ENCODE peak calls at places on chromosomes 13 and 19, in six cellular contexts. One of them, this sample, is unnamed.

GRCh38 chr19:35063940-35064818 is 22.7 kb downstream of the HPN start:
- DNase-seq in OCI-LY7: no peak
- DNase-seq in PC-3: peak; percentile 75
- DNase-seq in GM23248: peak; percentile 88
- DNase-seq in astrocyte: peak; percentile 67
- DNase-seq in K562: no peak
- DNase-seq in this sample: no peak

GRCh38 chr13:36101157-36101556 is 30.0 kb downstream of the DCLK1 start:
- DNase-seq in OCI-LY7: no peak
- DNase-seq in K562: no peak
- DNase-seq in PC-3: no peak
- DNase-seq in astrocyte: no peak
- DNase-seq in GM23248: no peak
- DNase-seq in this sample: no peak

GRCh38 chr19:42284066-42284501 is 15.0 kb downstream of the CIC start:
- DNase-seq in GM23248: peak; percentile 90
- DNase-seq in OCI-LY7: peak; percentile 86
- DNase-seq in astrocyte: peak; percentile 44
- DNase-seq in PC-3: no peak
- DNase-seq in K562: peak; percentile 86
- DNase-seq in this sample: peak; percentile 86

GRCh38 chr13:37070956-37071355 is 11.5 kb upstream of the SUPT20H start:
- DNase-seq in OCI-LY7: no peak
- DNase-seq in GM23248: peak; percentile 88
- DNase-seq in K562: no peak
- DNase-seq in astrocyte: peak; percentile 38
- DNase-seq in PC-3: no peak
- DNase-seq in this sample: no peak

GRCh38 chr13:98871727-98872126 is 106.1 kb downstream of the DOCK9 start:
- DNase-seq in GM23248: no peak
- DNase-seq in PC-3: no peak
- DNase-seq in OCI-LY7: no peak
- DNase-seq in K562: no peak
- DNase-seq in astrocyte: no peak
- DNase-seq in this sample: no peak

GRCh38 chr13:113183450-113184129 is 24.9 kb downstream of the PCID2 start:
- DNase-seq in GM23248: no peak
- DNase-seq in OCI-LY7: no peak
- DNase-seq in K562: no peak
- DNase-seq in PC-3: no peak
- DNase-seq in astrocyte: no peak
- DNase-seq in this sample: no peak

GRCh38 chr19:47280183-47280797 is 5.6 kb downstream of the INAFM1 start:
- DNase-seq in PC-3: peak; percentile 44
- DNase-seq in OCI-LY7: peak; percentile 49
- DNase-seq in astrocyte: no peak
- DNase-seq in K562: peak; percentile 73
- DNase-seq in GM23248: peak; percentile 45
- DNase-seq in this sample: peak; percentile 63

GRCh38 chr19:30254214-30254613 is 118.0 kb upstream of the ZNF536 start:
- DNase-seq in GM23248: peak; percentile 16
- DNase-seq in astrocyte: no peak
- DNase-seq in OCI-LY7: no peak
- DNase-seq in K562: no peak
- DNase-seq in PC-3: no peak
- DNase-seq in this sample: no peak

GRCh38 chr13:40087021-40088002 is 431.9 kb downstream of the COG6 start:
- DNase-seq in K562: no peak
- DNase-seq in GM23248: no peak
- DNase-seq in OCI-LY7: no peak
- DNase-seq in PC-3: peak; percentile 14
- DNase-seq in astrocyte: no peak
- DNase-seq in this sample: no peak

GRCh38 chr19:12875086-12875485 is 6.2 kb downstream of the DNASE2 start:
- DNase-seq in OCI-LY7: no peak
- DNase-seq in K562: no peak
- DNase-seq in astrocyte: no peak
- DNase-seq in PC-3: no peak
- DNase-seq in GM23248: no peak
- DNase-seq in this sample: no peak

GRCh38 chr19:50568321-50569022 is at the start of gene LRRC4B:
- DNase-seq in PC-3: no peak
- DNase-seq in OCI-LY7: no peak
- DNase-seq in astrocyte: no peak
- DNase-seq in GM23248: no peak
- DNase-seq in K562: peak; percentile 73
- DNase-seq in this sample: no peak

GRCh38 chr19:3556978-3557460 is 367 bp downstream of the MFSD12 start:
- DNase-seq in PC-3: peak; percentile 45
- DNase-seq in OCI-LY7: peak; percentile 65
- DNase-seq in GM23248: peak; percentile 72
- DNase-seq in K562: peak; percentile 74
- DNase-seq in astrocyte: peak; percentile 20
- DNase-seq in this sample: peak; percentile 57

GRCh38 chr19:37817180-37817911 is 38.0 kb upstream of the ZNF573 start:
- DNase-seq in OCI-LY7: no peak
- DNase-seq in K562: peak; percentile 9
- DNase-seq in astrocyte: peak; percentile 27
- DNase-seq in GM23248: peak; percentile 59
- DNase-seq in PC-3: no peak
- DNase-seq in this sample: no peak

GRCh38 chr13:35765387-35765786 is 288.9 kb upstream of the MAB21L1 start:
- DNase-seq in K562: no peak
- DNase-seq in PC-3: no peak
- DNase-seq in OCI-LY7: no peak
- DNase-seq in GM23248: peak; percentile 15
- DNase-seq in astrocyte: no peak
- DNase-seq in this sample: no peak

GRCh38 chr13:40114305-40114896 is 458.9 kb downstream of the COG6 start:
- DNase-seq in K562: no peak
- DNase-seq in PC-3: no peak
- DNase-seq in OCI-LY7: no peak
- DNase-seq in astrocyte: no peak
- DNase-seq in GM23248: no peak
- DNase-seq in this sample: no peak

GRCh38 chr19:36140289-36141038 is 598 bp downstream of the CAPNS1 start:
- DNase-seq in GM23248: peak; percentile 70
- DNase-seq in OCI-LY7: peak; percentile 82
- DNase-seq in K562: peak; percentile 59
- DNase-seq in PC-3: peak; percentile 64
- DNase-seq in astrocyte: peak; percentile 67
- DNase-seq in this sample: peak; percentile 74

GRCh38 chr13:61765181-61765742 is 349.6 kb upstream of the PCDH20 start:
- DNase-seq in OCI-LY7: no peak
- DNase-seq in K562: no peak
- DNase-seq in PC-3: no peak
- DNase-seq in astrocyte: no peak
- DNase-seq in GM23248: no peak
- DNase-seq in this sample: no peak

GRCh38 chr19:53612762-53613526 is 18.9 kb upstream of the DPRX start:
- DNase-seq in OCI-LY7: no peak
- DNase-seq in K562: no peak
- DNase-seq in astrocyte: no peak
- DNase-seq in GM23248: no peak
- DNase-seq in PC-3: peak; percentile 7
- DNase-seq in this sample: no peak

GRCh38 chr13:21232196-21232595 is 55.7 kb downstream of the MRPL57 start:
- DNase-seq in GM23248: peak; percentile 67
- DNase-seq in PC-3: no peak
- DNase-seq in K562: no peak
- DNase-seq in astrocyte: no peak
- DNase-seq in OCI-LY7: no peak
- DNase-seq in this sample: peak; percentile 53

GRCh38 chr13:80664930-80665329 is 324.0 kb upstream of the SPRY2 start:
- DNase-seq in astrocyte: no peak
- DNase-seq in GM23248: no peak
- DNase-seq in PC-3: no peak
- DNase-seq in K562: no peak
- DNase-seq in OCI-LY7: no peak
- DNase-seq in this sample: no peak

GRCh38 chr13:59409211-59409610 is 754.5 kb downstream of the DIAPH3 start:
- DNase-seq in K562: no peak
- DNase-seq in GM23248: no peak
- DNase-seq in OCI-LY7: no peak
- DNase-seq in PC-3: no peak
- DNase-seq in astrocyte: peak; percentile 62
- DNase-seq in this sample: no peak

GRCh38 chr19:14871619-14872230 is 14.2 kb downstream of the OR7A17 start:
- DNase-seq in GM23248: peak; percentile 40
- DNase-seq in astrocyte: no peak
- DNase-seq in PC-3: peak; percentile 68
- DNase-seq in OCI-LY7: peak; percentile 39
- DNase-seq in K562: peak; percentile 26
- DNase-seq in this sample: no peak

GRCh38 chr19:54526972-54527371 is 24.3 kb downstream of the LAIR2 start:
- DNase-seq in GM23248: no peak
- DNase-seq in PC-3: no peak
- DNase-seq in astrocyte: no peak
- DNase-seq in OCI-LY7: no peak
- DNase-seq in K562: peak; percentile 65
- DNase-seq in this sample: no peak

GRCh38 chr13:49400755-49401659 is 42.9 kb downstream of the CAB39L start:
- DNase-seq in PC-3: peak; percentile 31
- DNase-seq in astrocyte: peak; percentile 38
- DNase-seq in OCI-LY7: peak; percentile 87
- DNase-seq in GM23248: peak; percentile 40
- DNase-seq in K562: no peak
- DNase-seq in this sample: no peak
- H3K4me3 ChIP-seq in PC-3: no peak overlapping the region
- H3K4me3 ChIP-seq in astrocyte: no peak overlapping the region
- H3K4me3 ChIP-seq in OCI-LY7: peak overlapping the region; percentile 75
- H3K4me3 ChIP-seq in GM23248: peak overlapping the region; percentile 29
- H3K4me3 ChIP-seq in K562: peak overlapping the region; percentile 23
- H3K4me3 ChIP-seq in this sample: no peak overlapping the region

GRCh38 chr13:51420681-51421476 is 32.0 kb downstream of the INTS6 start:
- DNase-seq in astrocyte: no peak
- DNase-seq in OCI-LY7: peak; percentile 60
- DNase-seq in PC-3: no peak
- DNase-seq in K562: no peak
- DNase-seq in GM23248: no peak
- DNase-seq in this sample: no peak

GRCh38 chr13:51425410-51426042 is 27.3 kb downstream of the INTS6 start:
- DNase-seq in astrocyte: peak; percentile 47
- DNase-seq in K562: no peak
- DNase-seq in OCI-LY7: no peak
- DNase-seq in GM23248: peak; percentile 79
- DNase-seq in PC-3: no peak
- DNase-seq in this sample: no peak

GRCh38 chr13:51426982-51427381 is 25.9 kb downstream of the INTS6 start:
- DNase-seq in K562: no peak
- DNase-seq in astrocyte: no peak
- DNase-seq in OCI-LY7: no peak
- DNase-seq in PC-3: no peak
- DNase-seq in GM23248: no peak
- DNase-seq in this sample: no peak

GRCh38 chr13:51422484-51422883 is 30.4 kb downstream of the INTS6 start:
- DNase-seq in OCI-LY7: no peak
- DNase-seq in K562: no peak
- DNase-seq in GM23248: no peak
- DNase-seq in astrocyte: no peak
- DNase-seq in PC-3: no peak
- DNase-seq in this sample: no peak

DNA sequence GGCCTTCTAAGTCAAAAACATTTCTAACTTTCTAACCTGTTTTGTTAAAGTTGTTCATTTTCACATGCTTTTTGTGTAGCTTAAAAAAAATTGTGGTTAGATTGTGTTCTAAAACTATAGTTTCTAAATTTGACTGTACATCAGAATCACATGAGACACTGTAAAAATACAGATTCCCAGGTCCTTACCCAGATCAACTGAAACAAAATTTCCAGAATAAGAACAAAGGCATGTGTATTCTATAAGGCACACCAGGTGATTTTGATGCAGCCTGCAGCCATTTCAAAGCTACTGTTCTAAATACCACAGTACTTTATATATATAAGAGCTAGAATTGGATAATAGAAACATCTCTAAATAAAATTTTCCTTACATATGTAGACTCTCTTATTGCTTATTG is 29.1 kb downstream of the INTS6 start:
- DNase-seq in GM23248: no peak
- DNase-seq in PC-3: no peak
- DNase-seq in astrocyte: no peak
- DNase-seq in K562: no peak
- DNase-seq in OCI-LY7: no peak
- DNase-seq in this sample: no peak
- H3K79me2 ChIP-seq in GM23248: peaks cover 100% of the 10 kb centered on the region
- H3K79me2 ChIP-seq in PC-3: peaks cover 94% of the 10 kb centered on the region
- H3K79me2 ChIP-seq in astrocyte: peaks cover 96% of the 10 kb centered on the region
- H3K79me2 ChIP-seq in K562: peaks cover 86% of the 10 kb centered on the region
- H3K79me2 ChIP-seq in OCI-LY7: peaks cover 96% of the 10 kb centered on the region
- H3K79me2 ChIP-seq in this sample: peaks cover 81% of the 10 kb centered on the region

GRCh38 chr19:45170146-45171106 is 7.6 kb downstream of the TRAPPC6A start:
- DNase-seq in PC-3: no peak
- DNase-seq in K562: peak; percentile 58
- DNase-seq in GM23248: no peak
- DNase-seq in astrocyte: no peak
- DNase-seq in OCI-LY7: no peak
- DNase-seq in this sample: no peak

GRCh38 chr19:45169602-45170001 is 8.4 kb downstream of the TRAPPC6A start:
- DNase-seq in K562: no peak
- DNase-seq in PC-3: no peak
- DNase-seq in OCI-LY7: no peak
- DNase-seq in astrocyte: no peak
- DNase-seq in GM23248: no peak
- DNase-seq in this sample: no peak

GRCh38 chr19:45172611-45173208 is 5.3 kb downstream of the TRAPPC6A start:
- DNase-seq in PC-3: no peak
- DNase-seq in K562: no peak
- DNase-seq in astrocyte: peak; percentile 20
- DNase-seq in GM23248: no peak
- DNase-seq in OCI-LY7: no peak
- DNase-seq in this sample: no peak

GRCh38 chr19:45172173-45172572 is 5.9 kb downstream of the TRAPPC6A start:
- DNase-seq in K562: no peak
- DNase-seq in GM23248: no peak
- DNase-seq in OCI-LY7: peak; percentile 29
- DNase-seq in PC-3: no peak
- DNase-seq in astrocyte: no peak
- DNase-seq in this sample: no peak

DNA sequence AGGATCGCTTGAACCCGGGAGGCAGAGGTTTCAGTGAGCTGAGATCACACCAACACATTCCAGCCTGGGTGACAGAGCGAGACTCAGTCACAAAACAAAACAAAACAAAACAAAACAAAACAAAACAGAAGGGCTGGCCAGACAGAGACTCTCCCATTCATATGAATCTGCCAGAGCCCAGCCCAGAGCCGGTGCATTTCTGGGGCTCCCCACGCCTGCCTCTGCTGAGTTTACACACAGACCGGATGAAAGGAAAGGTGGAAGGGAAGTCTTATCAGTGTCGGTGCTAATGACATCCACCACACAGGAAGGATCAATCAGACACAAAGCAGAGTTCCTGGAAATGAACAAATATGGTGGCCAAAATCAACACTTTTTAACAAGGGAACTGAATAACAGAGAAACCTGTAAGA is 6.8 kb downstream of the TRAPPC6A start:
- DNase-seq in astrocyte: no peak
- DNase-seq in OCI-LY7: no peak
- DNase-seq in K562: no peak
- DNase-seq in PC-3: no peak
- DNase-seq in GM23248: no peak
- DNase-seq in this sample: no peak
- H3K4me1 ChIP-seq in astrocyte: no peaks in the 10 kb centered on the region
- H3K4me1 ChIP-seq in OCI-LY7: peaks cover 13% of the 10 kb centered on the region
- H3K4me1 ChIP-seq in K562: peaks cover 47% of the 10 kb centered on the region
- H3K4me1 ChIP-seq in PC-3: no peaks in the 10 kb centered on the region
- H3K4me1 ChIP-seq in GM23248: peaks cover 8% of the 10 kb centered on the region
- H3K4me1 ChIP-seq in this sample: peaks cover 5% of the 10 kb centered on the region

GRCh38 chr19:48394331-48395169 is 1.1 kb downstream of the GRIN2D start:
- DNase-seq in K562: no peak
- DNase-seq in GM23248: peak; percentile 44
- DNase-seq in PC-3: no peak
- DNase-seq in astrocyte: no peak
- DNase-seq in OCI-LY7: no peak
- DNase-seq in this sample: no peak
- H3K4me3 ChIP-seq in K562: peak overlapping the region; percentile 31
- H3K4me3 ChIP-seq in GM23248: peak overlapping the region; percentile 47
- H3K4me3 ChIP-seq in PC-3: peak overlapping the region; percentile 65
- H3K4me3 ChIP-seq in astrocyte: peak overlapping the region; percentile 45
- H3K4me3 ChIP-seq in OCI-LY7: no peak overlapping the region
- H3K4me3 ChIP-seq in this sample: no peak overlapping the region

This sample was measured in DND-41.